ENCODE peak calls at places on chromosomes 5 and 9, in nine cellular contexts. H, P, E, C, R, S, F, G and T are unnamed samples. For H3K4me1 and H3K27me3, the result is how much of the 10 kb centered on the place peaks cover.

GRCh38 chr9:134323741-134324358 is 2.4 kb upstream of the RXRA start:
- DNase-seq in S (peak), H (no peak), G (no peak), F (no peak), R (no peak), P (peak), C (peak), E (peak), T (no peak)

GRCh38 chr5:66789434-66789833 is 193.2 kb downstream of the MAST4 start:
- DNase-seq in F (no peak), H (no peak), G (no peak), C (no peak), R (no peak), E (no peak), P (no peak), S (no peak), T (no peak)

GRCh38 chr5:151298063-151298462 is 5.5 kb downstream of the SLC36A3 start:
- DNase-seq in E (no peak), G (peak), C (peak), R (peak), S (peak), H (peak), P (no peak), F (peak), T (peak)

GRCh38 chr5:146667633-146668032 is 151.6 kb upstream of the GPR151 start:
- DNase-seq in F (peak), E (no peak), G (peak), P (no peak), S (peak), C (no peak), H (no peak), R (peak), T (no peak)

GRCh38 chr5:102663771-102664530 is 91.2 kb upstream of the PAM start:
- DNase-seq in G (peak), H (no peak), F (no peak), P (no peak), R (no peak), C (no peak), S (peak), E (no peak), T (no peak)

GRCh38 chr9:132485454-132485853 is 75.4 kb downstream of the CFAP77 start:
- DNase-seq in C (no peak), F (no peak), H (no peak), R (no peak), G (no peak), E (no peak), P (no peak), S (no peak), T (no peak)

GRCh38 chr9:87259543-87259942 is 238.1 kb upstream of the DAPK1 start:
- DNase-seq in S (peak), F (no peak), P (no peak), E (no peak), C (no peak), R (no peak), H (peak), G (no peak), T (no peak)

GRCh38 chr5:56951946-56952691 is at the start of gene MIER3:
- DNase-seq in G (peak), C (peak), S (peak), R (peak), P (peak), F (peak), H (peak), E (peak), T (peak)

GRCh38 chr9:130239741-130240241 is 25.8 kb upstream of the HMCN2 start:
- DNase-seq in F (no peak), S (peak), E (no peak), G (peak), R (peak), H (no peak), P (no peak), C (no peak), T (no peak)

GRCh38 chr5:111655169-111655924 is 101.6 kb downstream of the NREP start:
- DNase-seq in F (peak), G (no peak), P (no peak), H (peak), S (peak), E (peak), C (no peak), R (peak), T (no peak)

GRCh38 chr5:136686192-136686872 is 321.0 kb upstream of the TRPC7 start:
- DNase-seq in P (no peak), G (no peak), H (no peak), S (peak), F (peak), E (no peak), R (peak), C (no peak), T (no peak)

GRCh38 chr5:177457239-177458121 is 10.9 kb downstream of the PRR7 start:
- DNase-seq in C (peak), R (peak), S (peak), P (peak), E (peak), H (peak), G (peak), F (peak), T (peak)

GRCh38 chr9:137422668-137423000 is 328 bp downstream of the EXD3 start:
- DNase-seq in G (no peak), E (no peak), F (peak), R (no peak), C (peak), P (peak), H (no peak), S (peak), T (no peak)

GRCh38 chr5:115324021-115324420 is 27.6 kb upstream of the CCDC112 start:
- DNase-seq in P (no peak), R (peak), H (no peak), G (no peak), F (no peak), S (peak), C (no peak), E (no peak), T (no peak)

GRCh38 chr5:135482383-135482933 is 30.3 kb upstream of the TIFAB start:
- DNase-seq in E (peak), H (no peak), R (no peak), C (no peak), S (no peak), G (peak), F (no peak), P (no peak), T (no peak)

GRCh38 chr5:132258102-132259060 is 885 bp downstream of the PDLIM4 start:
- DNase-seq in S (peak), P (peak), G (peak), E (peak), F (peak), R (peak), H (peak), C (no peak), T (no peak)

GRCh38 chr9:135586601-135587109 is 25.1 kb downstream of the PAEP start:
- DNase-seq in F (peak), S (no peak), E (no peak), H (no peak), C (no peak), G (no peak), R (no peak), P (no peak), T (no peak)

GRCh38 chr5:91272858-91273257 is 110.3 kb downstream of the ARRDC3 start:
- DNase-seq in G (no peak), R (peak), F (no peak), E (no peak), P (no peak), S (peak), H (no peak), C (no peak), T (no peak)

GRCh38 chr9:89312154-89312616 is 1.2 kb downstream of the CKS2 start:
- DNase-seq in C (no peak), P (no peak), H (no peak), F (peak), G (peak), E (no peak), R (no peak), S (peak), T (no peak)

GRCh38 chr5:149271717-149272558 is at the start of gene AFAP1L1:
- DNase-seq in S (peak), G (peak), H (peak), C (peak), P (peak), F (peak), R (peak), E (peak), T (peak)

GRCh38 chr5:174556756-174557155 is 167.6 kb upstream of the MSX2 start:
- DNase-seq in H (no peak), F (no peak), C (no peak), P (no peak), S (no peak), R (peak), G (no peak), E (no peak), T (no peak)

GRCh38 chr5:130316971-130317421 is 412.7 kb downstream of the CHSY3 start:
- DNase-seq in G (no peak), H (no peak), C (no peak), P (no peak), R (no peak), S (no peak), F (peak), E (no peak), T (no peak)

GRCh38 chr5:85334-85995 is 6.5 kb upstream of the PLEKHG4B start:
- DNase-seq in F (no peak), S (no peak), P (no peak), C (no peak), G (no peak), R (no peak), H (no peak), E (no peak), T (no peak)

GRCh38 chr5:68255305-68256130 is 40.0 kb downstream of the PIK3R1 start:
- DNase-seq in G (no peak), C (no peak), F (no peak), H (no peak), E (no peak), R (no peak), S (no peak), P (no peak), T (peak)

GRCh38 chr9:109329274-109330258 is 8.7 kb upstream of the EPB41L4B start:
- DNase-seq in F (peak), C (peak), P (peak), S (peak), H (peak), G (peak), E (no peak), R (peak), T (no peak)

GRCh38 chr9:19184144-19184917 is 46.2 kb upstream of the DENND4C start:
- DNase-seq in P (peak), H (peak), C (peak), G (peak), E (peak), S (peak), F (peak), R (peak), T (peak)

GRCh38 chr5:114435885-114436299 is 74.0 kb downstream of the KCNN2 start:
- DNase-seq in F (no peak), C (no peak), G (no peak), H (no peak), E (no peak), S (no peak), P (no peak), R (no peak), T (no peak)

DNA sequence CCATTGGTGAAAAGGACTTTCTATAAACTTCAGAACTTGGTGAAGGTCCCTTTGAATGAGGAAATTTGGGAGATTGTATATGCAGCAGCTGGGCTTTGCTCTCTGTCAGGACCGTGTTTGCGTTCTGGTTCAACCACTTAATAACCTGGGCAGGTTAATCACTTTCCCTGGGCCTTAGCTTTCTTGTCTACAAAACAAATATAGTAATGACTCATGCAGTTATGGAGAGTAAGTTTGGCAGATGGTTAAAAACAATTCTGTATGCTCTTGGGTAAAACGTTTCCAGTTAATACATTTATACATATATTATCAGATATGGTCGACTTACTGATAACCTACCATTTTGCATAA is 197.0 kb downstream of the ARHGEF28 start:
- DNase-seq in R (peak), P (no peak), C (no peak), F (peak), E (no peak), H (no peak), S (peak), G (no peak), T (no peak)
- H3K4me1 ChIP-seq in R (under half), P (under half), C (under half), F (under half), E (under half), H (under half), S (half or more), G (under half), T (under half)

DNA sequence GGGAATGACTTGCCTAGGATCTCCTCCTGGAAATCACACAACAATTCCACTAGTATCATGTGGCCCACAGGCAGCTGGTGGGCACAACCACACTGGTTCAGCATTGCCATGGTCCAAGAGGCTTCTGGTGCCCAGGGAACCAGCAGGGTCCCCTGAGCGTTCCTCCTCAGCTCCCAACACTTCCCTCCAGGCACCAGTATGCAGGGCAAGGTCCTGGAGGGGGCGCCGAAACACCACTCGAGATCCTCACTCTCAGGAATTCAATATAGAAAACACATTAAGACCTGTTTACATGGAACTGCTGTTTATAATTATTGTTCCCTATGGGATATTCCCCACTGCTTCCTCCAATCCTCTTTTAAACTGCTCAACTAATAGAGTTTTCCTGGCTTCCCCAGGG is 91.9 kb upstream of the GABRP start:
- DNase-seq in P (no peak), E (no peak), H (no peak), S (no peak), C (no peak), R (no peak), F (no peak), G (no peak), T (no peak)
- H3K27me3 ChIP-seq in P (under half), E (under half), H (under half), S (under half), C (under half), R (under half), F (half or more), G (under half), T (under half)

GRCh38 chr9:127174386-127175318 is 52.2 kb upstream of the ANGPTL2 start:
- DNase-seq in F (no peak), R (no peak), G (no peak), P (peak), S (no peak), E (peak), H (no peak), C (no peak), T (no peak)

GRCh38 chr9:127176631-127177030 is 54.2 kb upstream of the ANGPTL2 start:
- DNase-seq in S (no peak), C (no peak), H (no peak), E (peak), F (no peak), G (no peak), P (no peak), R (no peak), T (no peak)

GRCh38 chr9:127177221-127177620 is 54.8 kb upstream of the ANGPTL2 start:
- DNase-seq in P (peak), H (no peak), G (no peak), R (no peak), S (no peak), C (no peak), F (no peak), E (peak), T (no peak)

GRCh38 chr9:127175764-127176163 is 53.3 kb upstream of the ANGPTL2 start:
- DNase-seq in H (no peak), P (peak), S (no peak), C (no peak), E (peak), R (no peak), G (no peak), F (no peak), T (no peak)

GRCh38 chr9:127175319-127175715 is 52.9 kb upstream of the ANGPTL2 start:
- DNase-seq in G (no peak), S (no peak), R (no peak), F (no peak), P (no peak), C (no peak), E (peak), H (no peak), T (no peak)
- H3K27ac ChIP-seq in G (no peak), S (no peak), R (no peak), F (no peak), P (no peak), C (no peak), E (no peak), H (peak), T (no peak)

GRCh38 chr9:93139365-93140182 is 5.5 kb upstream of the NINJ1 start:
- DNase-seq in R (no peak), S (no peak), C (no peak), H (no peak), F (no peak), G (peak), P (no peak), E (no peak), T (no peak)
- H3K4me1 ChIP-seq in R (under half), S (under half), C (under half), H (under half), F (under half), G (under half), P (under half), E (under half), T (under half)

GRCh38 chr9:6417186-6417585 is 4.2 kb downstream of the UHRF2 start:
- DNase-seq in R (peak), S (peak), F (no peak), G (no peak), P (no peak), E (no peak), C (no peak), H (no peak), T (no peak)
- H3K27me3 ChIP-seq in R (under half), S (under half), F (under half), G (under half), P (under half), E (under half), C (under half), H (under half), T (under half)

GRCh38 chr9:33013962-33014664 is 11.0 kb upstream of the DNAJA1 start:
- DNase-seq in P (no peak), F (no peak), S (no peak), G (no peak), H (no peak), R (no peak), E (no peak), C (no peak), T (no peak)
- H3K27ac ChIP-seq in P (no peak), F (no peak), S (no peak), G (no peak), H (no peak), R (no peak), E (no peak), C (no peak), T (no peak)

DNA sequence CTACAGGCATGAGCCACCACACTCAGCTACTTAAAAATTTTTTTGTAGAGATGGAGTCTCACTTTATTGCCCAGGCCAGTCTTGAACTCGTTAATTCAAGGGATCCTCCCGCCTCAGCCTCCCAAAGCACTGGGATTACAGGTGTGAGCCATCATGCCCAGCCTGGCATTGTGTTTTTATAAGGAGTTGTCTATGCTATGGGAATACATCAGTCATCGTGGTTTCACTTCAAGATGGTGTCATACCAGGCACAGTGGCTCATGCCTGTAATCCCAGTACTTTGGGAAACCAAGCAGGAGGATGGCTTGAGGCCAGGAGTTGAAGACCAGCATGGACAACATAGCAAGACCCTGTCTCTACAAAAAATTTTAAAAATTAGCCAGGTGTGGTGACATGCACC is 49.7 kb downstream of the CYSTM1 start:
- DNase-seq in R (no peak), E (no peak), S (peak), P (no peak), G (no peak), H (no peak), F (no peak), C (no peak), T (no peak)
- H3K4me1 ChIP-seq in R (under half), E (under half), S (under half), P (half or more), G (under half), H (under half), F (under half), C (under half), T (under half)

GRCh38 chr9:123984802-123985201 is 26.8 kb upstream of the LHX2 start:
- DNase-seq in F (no peak), H (no peak), R (no peak), P (no peak), E (no peak), S (no peak), C (no peak), G (no peak), T (no peak)
- H3K27me3 ChIP-seq in F (half or more), H (under half), R (half or more), P (half or more), E (under half), S (half or more), C (under half), G (under half), T (under half)

DNA sequence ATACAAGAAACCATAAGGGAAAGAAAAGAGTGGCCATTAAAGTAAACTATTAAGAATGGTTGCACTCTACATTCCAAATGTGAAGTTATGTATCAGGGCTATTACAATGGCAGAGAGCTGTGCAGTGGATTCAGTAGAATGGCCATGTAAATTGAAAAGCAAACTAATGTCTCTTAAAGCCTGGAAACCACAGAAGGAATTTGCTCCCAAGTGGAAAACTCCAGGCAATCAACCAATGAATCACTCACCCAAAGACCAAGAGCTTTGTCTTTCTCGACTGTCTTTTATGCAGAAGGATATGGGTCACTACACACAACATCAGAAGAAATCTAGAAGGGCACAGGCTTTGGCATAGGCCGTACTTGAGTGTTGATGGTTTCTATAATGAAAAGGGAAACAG is 114.9 kb downstream of the TLE1 start:
- DNase-seq in R (peak), C (no peak), P (no peak), H (no peak), S (peak), F (no peak), E (no peak), G (no peak), T (no peak)
- H3K27ac ChIP-seq in R (no peak), C (no peak), P (no peak), H (no peak), S (no peak), F (no peak), E (no peak), G (no peak), T (no peak)